ENCODE peak calls at places on chromosome 1, in five cellular contexts. One of them, this sample, is unnamed.

GRCh38 chr1:26945728-26946127 is 14.5 kb downstream of the KDF1 start:
- DNase-seq in WTC11: no peak
- DNase-seq in NCI-H1436: no peak
- DNase-seq in left colon: peak; percentile 87
- DNase-seq in GF-D8: no peak
- DNase-seq in this sample: no peak

GRCh38 chr1:75981188-75981897 is 49.1 kb upstream of the ASB17 start:
- DNase-seq in WTC11: no peak
- DNase-seq in NCI-H1436: no peak
- DNase-seq in left colon: no peak
- DNase-seq in GF-D8: no peak
- DNase-seq in this sample: no peak

GRCh38 chr1:196148367-196148970 is 459.8 kb downstream of the KCNT2 start:
- DNase-seq in WTC11: no peak
- DNase-seq in NCI-H1436: peak; percentile 41
- DNase-seq in left colon: no peak
- DNase-seq in GF-D8: no peak
- DNase-seq in this sample: no peak

GRCh38 chr1:179707406-179707805 is 35.7 kb upstream of the FAM163A start:
- DNase-seq in WTC11: no peak
- DNase-seq in NCI-H1436: no peak
- DNase-seq in left colon: no peak
- DNase-seq in GF-D8: no peak
- DNase-seq in this sample: no peak

GRCh38 chr1:229557214-229557850 is 1.2 kb downstream of the ABCB10 start:
- DNase-seq in WTC11: no peak
- DNase-seq in NCI-H1436: no peak
- DNase-seq in left colon: no peak
- DNase-seq in GF-D8: no peak
- DNase-seq in this sample: no peak

GRCh38 chr1:211703812-211704566 is 28.6 kb upstream of the NEK2 start:
- DNase-seq in WTC11: no peak
- DNase-seq in NCI-H1436: peak; percentile 24
- DNase-seq in left colon: no peak
- DNase-seq in GF-D8: no peak
- DNase-seq in this sample: no peak

GRCh38 chr1:66375125-66375524 is 158.8 kb upstream of the SGIP1 start:
- DNase-seq in WTC11: no peak
- DNase-seq in NCI-H1436: no peak
- DNase-seq in left colon: no peak
- DNase-seq in GF-D8: no peak
- DNase-seq in this sample: no peak

GRCh38 chr1:172588296-172589291 is 55.6 kb downstream of the SUCO start:
- DNase-seq in WTC11: no peak
- DNase-seq in NCI-H1436: no peak
- DNase-seq in left colon: no peak
- DNase-seq in GF-D8: no peak
- DNase-seq in this sample: no peak

GRCh38 chr1:161068306-161069200 is 1.1 kb downstream of the ARHGAP30 start:
- DNase-seq in WTC11: no peak
- DNase-seq in NCI-H1436: no peak
- DNase-seq in left colon: peak; percentile 79
- DNase-seq in GF-D8: peak; percentile 89
- DNase-seq in this sample: peak; percentile 57

GRCh38 chr1:27599605-27600499 is 4.1 kb downstream of the AHDC1 start:
- DNase-seq in WTC11: peak; percentile 61
- DNase-seq in NCI-H1436: peak; percentile 55
- DNase-seq in left colon: no peak
- DNase-seq in GF-D8: no peak
- DNase-seq in this sample: no peak

GRCh38 chr1:244318512-244318911 is 133.2 kb downstream of the ADSS2 start:
- DNase-seq in WTC11: no peak
- DNase-seq in NCI-H1436: no peak
- DNase-seq in left colon: no peak
- DNase-seq in GF-D8: no peak
- DNase-seq in this sample: no peak

GRCh38 chr1:176656257-176656995 is 193.5 kb downstream of the PAPPA2 start:
- DNase-seq in WTC11: no peak
- DNase-seq in NCI-H1436: no peak
- DNase-seq in left colon: no peak
- DNase-seq in GF-D8: no peak
- DNase-seq in this sample: no peak

GRCh38 chr1:62333431-62333830 is 14.2 kb upstream of the KANK4 start:
- DNase-seq in WTC11: no peak
- DNase-seq in NCI-H1436: no peak
- DNase-seq in left colon: no peak
- DNase-seq in GF-D8: no peak
- DNase-seq in this sample: no peak

GRCh38 chr1:27010226-27010994 is 2.2 kb downstream of the TENT5B start:
- DNase-seq in WTC11: no peak
- DNase-seq in NCI-H1436: no peak
- DNase-seq in left colon: no peak
- DNase-seq in GF-D8: no peak
- DNase-seq in this sample: no peak

GRCh38 chr1:65791860-65792670 is 630 bp upstream of the PDE4B start:
- DNase-seq in WTC11: peak; percentile 30
- DNase-seq in NCI-H1436: no peak
- DNase-seq in left colon: no peak
- DNase-seq in GF-D8: no peak
- DNase-seq in this sample: no peak

GRCh38 chr1:42177551-42177981 is 13.0 kb upstream of the GUCA2A start:
- DNase-seq in WTC11: no peak
- DNase-seq in NCI-H1436: no peak
- DNase-seq in left colon: no peak
- DNase-seq in GF-D8: no peak
- DNase-seq in this sample: no peak

GRCh38 chr1:31101147-31101502 is 35.6 kb upstream of the PUM1 start:
- DNase-seq in WTC11: no peak
- DNase-seq in NCI-H1436: no peak
- DNase-seq in left colon: peak; percentile 34
- DNase-seq in GF-D8: no peak
- DNase-seq in this sample: no peak

GRCh38 chr1:52190500-52191252 is 48.8 kb downstream of the ZFYVE9 start:
- DNase-seq in WTC11: no peak
- DNase-seq in NCI-H1436: no peak
- DNase-seq in left colon: no peak
- DNase-seq in GF-D8: no peak
- DNase-seq in this sample: no peak

GRCh38 chr1:93615201-93616150 is 66.2 kb downstream of the BCAR3 start:
- DNase-seq in WTC11: no peak
- DNase-seq in NCI-H1436: no peak
- DNase-seq in left colon: no peak
- DNase-seq in GF-D8: no peak
- DNase-seq in this sample: no peak

GRCh38 chr1:47976267-47976666 is 20.9 kb downstream of the TRABD2B start:
- DNase-seq in WTC11: no peak
- DNase-seq in NCI-H1436: no peak
- DNase-seq in left colon: no peak
- DNase-seq in GF-D8: no peak
- DNase-seq in this sample: no peak

GRCh38 chr1:27153927-27154358 is 982 bp downstream of the SLC9A1 start:
- DNase-seq in WTC11: no peak
- DNase-seq in NCI-H1436: no peak
- DNase-seq in left colon: no peak
- DNase-seq in GF-D8: no peak
- DNase-seq in this sample: no peak

GRCh38 chr1:88612783-88613182 is 71.3 kb upstream of the PKN2 start:
- DNase-seq in WTC11: no peak
- DNase-seq in NCI-H1436: no peak
- DNase-seq in left colon: peak; percentile 87
- DNase-seq in GF-D8: no peak
- DNase-seq in this sample: no peak

GRCh38 chr1:31460027-31460426 is 47.0 kb downstream of the SERINC2 start:
- DNase-seq in WTC11: no peak
- DNase-seq in NCI-H1436: no peak
- DNase-seq in left colon: no peak
- DNase-seq in GF-D8: no peak
- DNase-seq in this sample: no peak

GRCh38 chr1:7967651-7968050 is 6.1 kb downstream of the PARK7 start:
- DNase-seq in WTC11: no peak
- DNase-seq in NCI-H1436: no peak
- DNase-seq in left colon: no peak
- DNase-seq in GF-D8: no peak
- DNase-seq in this sample: no peak

GRCh38 chr1:36321119-36321951 is 2.1 kb downstream of the EVA1B start:
- DNase-seq in WTC11: peak; percentile 91
- DNase-seq in NCI-H1436: no peak
- DNase-seq in left colon: peak; percentile 62
- DNase-seq in GF-D8: no peak
- DNase-seq in this sample: no peak

GRCh38 chr1:92262516-92262915 is 36.3 kb downstream of the GLMN start:
- DNase-seq in WTC11: no peak
- DNase-seq in NCI-H1436: no peak
- DNase-seq in left colon: no peak
- DNase-seq in GF-D8: no peak
- DNase-seq in this sample: no peak

GRCh38 chr1:61123321-61123720 is 41.0 kb downstream of the NFIA start:
- DNase-seq in WTC11: no peak
- DNase-seq in NCI-H1436: no peak
- DNase-seq in left colon: no peak
- DNase-seq in GF-D8: no peak
- DNase-seq in this sample: no peak

GRCh38 chr1:26327956-26328362 is 10.2 kb downstream of the CD52 start:
- DNase-seq in WTC11: no peak
- DNase-seq in NCI-H1436: peak; percentile 25
- DNase-seq in left colon: no peak
- DNase-seq in GF-D8: no peak
- DNase-seq in this sample: no peak

GRCh38 chr1:203629509-203630082 is 3.0 kb downstream of the ATP2B4 start:
- DNase-seq in WTC11: peak; percentile 71
- DNase-seq in NCI-H1436: no peak
- DNase-seq in left colon: peak; percentile 69
- DNase-seq in GF-D8: no peak
- DNase-seq in this sample: peak; percentile 32

GRCh38 chr1:99737016-99737415 is 29.4 kb downstream of the FRRS1 start:
- DNase-seq in WTC11: peak; percentile 20
- DNase-seq in NCI-H1436: peak; percentile 22
- DNase-seq in left colon: no peak
- DNase-seq in GF-D8: no peak
- DNase-seq in this sample: no peak

GRCh38 chr1:59498640-59499039 is 201.7 kb downstream of the FGGY start:
- DNase-seq in WTC11: no peak
- DNase-seq in NCI-H1436: no peak
- DNase-seq in left colon: no peak
- DNase-seq in GF-D8: no peak
- DNase-seq in this sample: no peak

GRCh38 chr1:32724678-32725594 is 22.4 kb upstream of the SYNC start:
- DNase-seq in WTC11: no peak
- DNase-seq in NCI-H1436: no peak
- DNase-seq in left colon: peak; percentile 74
- DNase-seq in GF-D8: peak; percentile 86
- DNase-seq in this sample: no peak